ENCODE peak calls at places on chromosomes 5 and 9, in seven cellular contexts. J is mesenteric fat pad; P is stimulated activated CD4-positive, alpha-beta T cell treated with anti-CD3 and anti-CD28 coated beads, Interleukin-2, amount 100 ng/mL, for 48 hours; Q is fibroblast of villous mesenchyme; K is BE2C; X is RPMI7951; I is HuH-7.5. Y is an unnamed sample.

GRCh38 chr5:169647566-169647965 is 10.5 kb downstream of the DOCK2 start:
- DNase-seq in J (no peak), P (no peak), Q (no peak), K (no peak), X (peak; percentile 15), I (no peak), Y (peak; percentile 81)

GRCh38 chr9:122053546-122053945 is 39.6 kb downstream of the TTLL11 start:
- DNase-seq in J (no peak), P (no peak), Q (no peak), K (no peak), X (no peak), I (no peak), Y (peak; percentile 8)

GRCh38 chr5:65508978-65509377 is 27.3 kb upstream of the ADAMTS6 start:
- DNase-seq in J (no peak), P (no peak), Q (no peak), K (no peak), X (no peak), I (no peak), Y (no peak)

GRCh38 chr9:99433555-99433954 is 211.5 kb downstream of the SEC61B start:
- DNase-seq in J (no peak), P (peak; percentile 15), Q (peak; percentile 71), K (peak; percentile 71), X (peak; percentile 98), I (no peak), Y (peak; percentile 88)

GRCh38 chr5:9339206-9339818 is 206.6 kb downstream of the SEMA5A start:
- DNase-seq in J (no peak), P (no peak), Q (no peak), K (peak; percentile 46), X (no peak), I (peak; percentile 8), Y (no peak)

GRCh38 chr5:17990168-17990567 is 355.9 kb downstream of the TAF11L14 start:
- DNase-seq in J (no peak), P (no peak), Q (no peak), K (no peak), X (no peak), I (no peak), Y (no peak)

GRCh38 chr5:9776525-9776924 is 146.4 kb upstream of the TAS2R1 start:
- DNase-seq in J (no peak), P (no peak), Q (peak; percentile 65), K (no peak), X (no peak), I (no peak), Y (no peak)

GRCh38 chr5:10278658-10279279 is 28.7 kb downstream of the CCT5 start:
- DNase-seq in J (no peak), P (no peak), Q (no peak), K (no peak), X (no peak), I (no peak), Y (no peak)

GRCh38 chr5:140926211-140926902 is at the start of gene PCDHAC1:
- DNase-seq in J (peak; percentile 93), P (peak; percentile 24), Q (peak; percentile 31), K (peak; percentile 96), X (peak; percentile 22), I (peak; percentile 54), Y (no peak)

GRCh38 chr5:158614951-158615350 is 484.8 kb downstream of the EBF1 start:
- DNase-seq in J (no peak), P (no peak), Q (no peak), K (no peak), X (no peak), I (no peak), Y (no peak)

GRCh38 chr5:112390327-112390726 is 28.8 kb downstream of the EPB41L4A start:
- DNase-seq in J (no peak), P (no peak), Q (no peak), K (no peak), X (no peak), I (no peak), Y (no peak)

GRCh38 chr5:177147239-177147638 is 13.7 kb downstream of the NSD1 start:
- DNase-seq in J (no peak), P (no peak), Q (peak; percentile 15), K (no peak), X (no peak), I (no peak), Y (no peak)

GRCh38 chr5:28408186-28408585 is 1369.8 kb upstream of the CDH9 start:
- DNase-seq in J (no peak), P (no peak), Q (peak; percentile 1), K (no peak), X (peak; percentile 82), I (no peak), Y (no peak)

GRCh38 chr9:87874320-87874655 is 8.4 kb upstream of the SPATA31E1 start:
- DNase-seq in J (no peak), P (no peak), Q (peak; percentile 72), K (no peak), X (no peak), I (no peak), Y (peak; percentile 75)

GRCh38 chr5:126871441-126871840 is 94.5 kb downstream of the LMNB1 start:
- DNase-seq in J (no peak), P (no peak), Q (no peak), K (no peak), X (no peak), I (no peak), Y (no peak)

GRCh38 chr5:154652746-154653417 is 102.3 kb upstream of the LARP1 start:
- DNase-seq in J (no peak), P (no peak), Q (no peak), K (no peak), X (no peak), I (no peak), Y (no peak)

GRCh38 chr9:133046196-133046899 is 15.4 kb upstream of the CEL start:
- DNase-seq in J (no peak), P (no peak), Q (no peak), K (no peak), X (no peak), I (no peak), Y (no peak)

GRCh38 chr5:60483046-60483445 is 216.9 kb downstream of the DEPDC1B start:
- DNase-seq in J (no peak), P (no peak), Q (no peak), K (no peak), X (peak; percentile 27), I (no peak), Y (no peak)

GRCh38 chr5:135028791-135029467 is 5.1 kb downstream of the PITX1 start:
- DNase-seq in J (no peak), P (no peak), Q (peak; percentile 63), K (no peak), X (no peak), I (no peak), Y (no peak)

GRCh38 chr9:87610200-87611155 is 112.8 kb downstream of the DAPK1 start:
- DNase-seq in J (no peak), P (no peak), Q (peak; percentile 23), K (no peak), X (no peak), I (no peak), Y (no peak)

GRCh38 chr9:4674783-4675182 is 4.6 kb upstream of the CDC37L1 start:
- DNase-seq in J (no peak), P (no peak), Q (peak; percentile 93), K (no peak), X (peak; percentile 76), I (no peak), Y (no peak)

Y was measured in esophagus muscularis mucosa.